ENCODE peak calls at places on chromosomes 6 and 20, in six cellular contexts. O is endothelial cell of umbilical vein, D is kidney epithelial cell, W is transverse colon, J is lower lobe of right lung, E is GM23338. X is an unnamed sample. For H3K36me3, the result is how much of the 10 kb centered on the place peaks cover.

GRCh38 chr6:107489636-107490567 is at the start of gene SOBP:
- DNase-seq in O (peak), J (peak), E (peak), D (no peak), W (peak), X (peak)

GRCh38 chr20:19964289-19965263 is 52.6 kb upstream of the NAA20 start:
- DNase-seq in W (peak), E (no peak), O (peak), J (peak), D (peak), X (peak)

GRCh38 chr20:25288291-25289181 is 40.7 kb downstream of the PYGB start:
- DNase-seq in J (peak), O (no peak), E (no peak), W (peak), D (no peak), X (no peak)

GRCh38 chr20:47620808-47621805 is 119.4 kb downstream of the NCOA3 start:
- DNase-seq in W (no peak), E (peak), J (no peak), O (peak), D (peak), X (no peak)

GRCh38 chr6:72042088-72042487 is 155.7 kb downstream of the RIMS1 start:
- DNase-seq in O (no peak), D (no peak), W (no peak), J (no peak), E (no peak), X (no peak)

GRCh38 chr20:25053207-25054132 is 4.5 kb downstream of the ACSS1 start:
- DNase-seq in O (peak), W (peak), J (no peak), E (no peak), D (no peak), X (peak)

GRCh38 chr6:7580927-7581618 is 8.9 kb upstream of the SNRNP48 start:
- DNase-seq in W (no peak), D (no peak), E (no peak), J (no peak), O (no peak), X (no peak)

GRCh38 chr6:129047834-129048233 is 164.9 kb downstream of the LAMA2 start:
- DNase-seq in D (no peak), O (no peak), E (no peak), W (no peak), J (no peak), X (no peak)

GRCh38 chr20:37990571-37991151 is 42.6 kb downstream of the TTI1 start:
- DNase-seq in W (peak), E (no peak), O (peak), D (peak), J (peak), X (no peak)

GRCh38 chr6:148750826-148751225 is 4.0 kb downstream of the UST start:
- DNase-seq in D (no peak), E (no peak), W (no peak), J (peak), O (no peak), X (no peak)

GRCh38 chr20:17138237-17138636 is 88.6 kb upstream of the PCSK2 start:
- DNase-seq in J (no peak), D (no peak), W (no peak), E (no peak), O (no peak), X (no peak)

GRCh38 chr20:24533449-24533848 is 64.0 kb downstream of the SYNDIG1 start:
- DNase-seq in O (no peak), J (no peak), D (no peak), W (no peak), E (peak), X (no peak)

GRCh38 chr6:22436134-22436533 is 133.2 kb upstream of the HDGFL1 start:
- DNase-seq in D (no peak), W (no peak), O (no peak), J (no peak), E (no peak), X (no peak)

DNA sequence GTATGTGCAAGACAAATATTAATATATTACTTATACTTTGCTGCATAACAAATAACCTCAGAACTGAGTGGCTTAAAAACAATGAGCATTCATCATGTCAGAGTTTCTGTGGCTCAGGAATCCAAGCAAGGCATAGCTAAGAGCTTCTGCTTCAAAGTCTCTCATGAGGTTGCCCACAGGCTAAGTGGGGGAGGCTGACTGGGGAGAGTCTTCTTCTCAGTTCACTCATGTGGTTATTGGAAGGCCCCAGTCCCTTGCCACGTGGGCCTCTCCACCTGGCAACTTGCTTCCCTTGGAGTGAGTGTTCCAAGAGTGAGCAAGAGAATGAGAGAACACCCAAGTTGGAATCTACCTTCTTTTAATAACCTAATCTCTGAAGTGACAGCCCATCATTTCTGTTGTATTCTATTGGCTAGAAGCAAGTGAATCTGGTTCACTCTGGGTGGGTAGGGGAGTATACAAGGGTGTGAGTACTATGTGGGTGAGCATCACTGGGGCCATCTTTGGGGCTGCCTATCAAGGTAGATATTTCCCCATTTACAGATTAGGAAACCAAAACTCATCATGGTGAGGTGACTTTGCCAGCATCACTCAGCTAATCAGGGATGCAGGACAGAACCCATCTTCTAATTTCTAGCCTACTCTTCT is 36.0 kb downstream of the DNAH8 start:
- DNase-seq in E (no peak), W (no peak), D (no peak), J (no peak), O (no peak), X (no peak)
- TF ChIP-seq CTCF in E (no peak), W (no peak), D (no peak), J (no peak), O (no peak), X (no peak)

GRCh38 chr6:127821431-127821830 is 79.4 kb downstream of the THEMIS start:
- DNase-seq in E (no peak), J (no peak), W (no peak), D (no peak), O (no peak), X (no peak)
- H3K36me3 ChIP-seq in E (under half), J (under half), W (under half), D (under half), O (under half), X (under half)

GRCh38 chr6:20370801-20371200 is 30.9 kb upstream of the E2F3 start:
- DNase-seq in W (no peak), J (no peak), E (no peak), D (no peak), O (no peak), X (no peak)
- H3K4me3 ChIP-seq in W (no peak), J (no peak), E (no peak), D (no peak), O (no peak), X (no peak)

GRCh38 chr6:170101281-170102035 is 189.4 kb downstream of the DLL1 start:
- DNase-seq in O (no peak), W (peak), E (no peak), D (no peak), J (no peak), X (peak)

GRCh38 chr6:170098428-170099170 is 192.3 kb downstream of the DLL1 start:
- DNase-seq in W (peak), D (no peak), E (no peak), J (no peak), O (no peak), X (peak)

GRCh38 chr6:170102038-170102437 is 188.8 kb downstream of the DLL1 start:
- DNase-seq in E (no peak), D (no peak), W (peak), J (no peak), O (no peak), X (no peak)

GRCh38 chr6:170099387-170099786 is 191.5 kb downstream of the DLL1 start:
- DNase-seq in E (no peak), J (no peak), O (no peak), D (no peak), W (no peak), X (peak)

DNA sequence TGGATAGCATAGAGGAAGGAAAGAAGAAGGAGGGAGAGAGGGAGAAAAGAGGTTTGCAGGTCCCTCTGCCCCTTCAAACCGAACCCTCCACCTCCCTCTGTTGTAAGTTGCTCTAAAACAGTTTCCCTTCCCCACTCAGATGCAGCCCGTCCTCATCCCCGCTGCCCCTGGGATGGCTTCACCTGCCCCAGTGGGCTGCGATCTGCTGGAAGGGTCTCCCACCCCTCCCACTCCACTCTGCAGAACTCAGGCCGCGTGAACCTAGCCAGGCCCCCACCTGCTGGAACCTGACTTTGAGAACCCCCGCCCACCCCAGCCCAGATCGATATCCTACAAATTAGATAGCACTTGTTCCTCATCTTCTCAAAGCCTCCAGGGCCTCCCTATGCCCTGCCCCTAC is 190.8 kb downstream of the DLL1 start:
- DNase-seq in E (no peak), W (no peak), J (no peak), D (no peak), O (no peak), X (peak)
- TF ChIP-seq CTCF in E (no peak), W (no peak), J (no peak), D (no peak), O (no peak), X (no peak)